ENCODE peak calls at places on chromosomes 6 and 20, in eight cellular contexts. P is IMR-90, V is uterus, B is lower leg skin, C is body of pancreas, H is tibial nerve, G is transverse colon, X is A549. T is an unnamed sample.

GRCh38 chr6:7727951-7728854 is 2.3 kb downstream of the BMP6 start:
- DNase-seq in P (no peak), V (no peak), B (no peak), C (no peak), H (no peak), G (peak), X (peak), T (peak)

GRCh38 chr20:10488436-10489053 is 53.4 kb downstream of the SLX4IP start:
- DNase-seq in P (no peak), V (no peak), B (no peak), C (no peak), H (no peak), G (no peak), X (no peak), T (peak)

GRCh38 chr6:138508676-138508988 is 9.3 kb upstream of the NHSL1 start:
- DNase-seq in P (no peak), V (no peak), B (no peak), C (no peak), H (no peak), G (no peak), X (no peak), T (no peak)

GRCh38 chr20:4027590-4028265 is 12.4 kb upstream of the RNF24 start:
- DNase-seq in P (no peak), V (no peak), B (no peak), C (no peak), H (no peak), G (no peak), X (no peak), T (no peak)

GRCh38 chr6:129696028-129696418 is 14.0 kb downstream of the ARHGAP18 start:
- DNase-seq in P (no peak), V (no peak), B (no peak), C (no peak), H (no peak), G (no peak), X (no peak), T (no peak)

GRCh38 chr6:141033101-141033500 is 1099.6 kb upstream of the GJE1 start:
- DNase-seq in P (peak), V (no peak), B (no peak), C (no peak), H (no peak), G (no peak), X (no peak), T (no peak)

GRCh38 chr6:73704260-73704659 is 8.3 kb downstream of the CD109 start:
- DNase-seq in P (peak), V (no peak), B (peak), C (no peak), H (no peak), G (no peak), X (peak), T (no peak)

GRCh38 chr20:608970-609369 is 1.1 kb downstream of the TCF15 start:
- DNase-seq in P (no peak), V (no peak), B (no peak), C (no peak), H (no peak), G (no peak), X (no peak), T (no peak)

GRCh38 chr6:141105481-141105880 is 1027.2 kb upstream of the GJE1 start:
- DNase-seq in P (peak), V (no peak), B (no peak), C (no peak), H (no peak), G (no peak), X (no peak), T (no peak)

GRCh38 chr6:45044086-45044485 is 284.0 kb upstream of the RUNX2 start:
- DNase-seq in P (no peak), V (no peak), B (no peak), C (no peak), H (no peak), G (no peak), X (no peak), T (no peak)

GRCh38 chr6:13485923-13486557 is 1.4 kb downstream of the GFOD1 start:
- DNase-seq in P (peak), V (no peak), B (no peak), C (peak), H (no peak), G (peak), X (peak), T (peak)

GRCh38 chr6:13488015-13488895 is 855 bp upstream of the GFOD1 start:
- DNase-seq in P (peak), V (peak), B (no peak), C (peak), H (peak), G (peak), X (no peak), T (peak)

GRCh38 chr6:13487122-13488014 is at the start of gene GFOD1:
- DNase-seq in P (peak), V (peak), B (peak), C (peak), H (peak), G (peak), X (peak), T (peak)

GRCh38 chr6:13485303-13485702 is 2.1 kb downstream of the GFOD1 start:
- DNase-seq in P (no peak), V (no peak), B (no peak), C (no peak), H (no peak), G (no peak), X (no peak), T (no peak)

DNA sequence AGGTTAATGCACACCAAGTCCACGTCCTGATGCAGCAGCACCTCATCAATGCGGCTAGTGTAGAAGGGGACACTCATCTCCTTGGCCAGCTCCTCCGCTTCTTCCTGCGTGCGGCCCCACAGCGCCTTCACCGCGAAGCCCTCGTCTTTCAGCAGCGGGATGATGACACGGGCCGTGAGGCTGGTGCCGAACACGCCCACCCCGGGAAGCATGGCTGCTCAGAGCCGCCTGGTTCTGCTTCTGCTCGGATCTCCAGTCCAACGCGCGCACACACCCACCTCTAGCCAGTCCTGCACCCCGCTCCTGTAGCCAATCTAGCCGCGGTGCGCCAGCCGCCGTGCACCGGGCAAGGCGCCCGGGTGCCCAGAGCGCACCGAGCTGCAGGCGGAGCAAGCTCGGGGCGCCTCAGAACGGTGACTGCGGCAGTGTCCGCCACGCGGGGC is 700 bp downstream of the GFOD1 start:
- DNase-seq in P (peak), V (peak), B (peak), C (peak), H (peak), G (peak), X (peak), T (peak)
- TF ChIP-seq POLR2A in P (no peak), V (no peak), B (no peak), C (no peak), H (no peak), G (no peak), X (no peak), T (no peak)

DNA sequence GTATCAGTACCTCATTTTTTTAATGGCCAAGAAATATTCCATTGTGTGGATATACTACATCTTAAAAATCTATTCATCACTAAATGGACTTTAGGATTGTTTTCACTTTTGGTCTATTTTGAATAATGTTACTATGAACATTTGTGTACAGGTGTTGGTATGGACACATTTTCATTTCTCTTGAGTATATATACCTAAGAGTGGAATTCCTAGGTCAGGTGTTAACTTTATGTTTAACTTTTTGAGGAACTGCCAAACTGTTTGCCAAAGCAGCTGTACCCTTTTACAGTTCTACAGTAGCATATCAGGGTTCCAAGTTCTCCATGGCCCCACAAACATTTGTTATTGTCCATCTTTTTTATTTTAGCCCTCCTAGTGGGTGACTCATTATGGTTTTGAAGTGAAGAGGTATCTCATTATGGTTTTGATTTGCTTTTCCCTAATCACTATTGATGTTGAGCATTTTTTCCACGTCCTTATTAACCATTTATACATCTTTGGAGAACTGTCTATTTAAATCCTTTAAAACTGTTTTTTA is 28.2 kb downstream of the DSTN start:
- DNase-seq in P (no peak), V (no peak), B (no peak), C (no peak), H (no peak), G (no peak), X (no peak), T (no peak)
- TF ChIP-seq CTCF in P (no peak), V (no peak), B (no peak), C (no peak), H (no peak), G (no peak), X (no peak), T (no peak)

DNA sequence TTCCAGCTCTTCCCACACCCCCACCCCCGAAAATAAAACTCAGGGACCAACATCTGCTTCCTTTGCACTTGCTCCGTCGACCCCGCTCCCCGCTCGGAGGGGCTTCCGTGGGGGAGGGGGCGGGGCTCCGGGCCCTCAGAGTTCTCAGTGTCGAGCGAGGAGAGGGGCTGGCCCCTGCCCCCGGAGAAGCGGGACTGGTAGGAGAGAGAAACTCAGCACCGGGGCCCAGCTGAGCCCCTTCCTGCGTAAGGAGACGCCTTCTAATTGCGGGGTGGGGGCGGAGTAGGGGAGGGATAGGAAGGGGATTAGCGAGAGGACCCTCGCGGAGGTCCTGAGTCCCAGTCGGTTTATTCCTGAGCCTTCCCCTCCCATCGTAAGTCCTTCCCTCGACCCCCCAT is 22.3 kb upstream of the SLC22A7 start:
- DNase-seq in P (no peak), V (no peak), B (no peak), C (no peak), H (no peak), G (no peak), X (no peak), T (no peak)
- H3K4me3 ChIP-seq in P (no peak), V (peak), B (no peak), C (no peak), H (peak), G (peak), X (no peak), T (no peak)

DNA sequence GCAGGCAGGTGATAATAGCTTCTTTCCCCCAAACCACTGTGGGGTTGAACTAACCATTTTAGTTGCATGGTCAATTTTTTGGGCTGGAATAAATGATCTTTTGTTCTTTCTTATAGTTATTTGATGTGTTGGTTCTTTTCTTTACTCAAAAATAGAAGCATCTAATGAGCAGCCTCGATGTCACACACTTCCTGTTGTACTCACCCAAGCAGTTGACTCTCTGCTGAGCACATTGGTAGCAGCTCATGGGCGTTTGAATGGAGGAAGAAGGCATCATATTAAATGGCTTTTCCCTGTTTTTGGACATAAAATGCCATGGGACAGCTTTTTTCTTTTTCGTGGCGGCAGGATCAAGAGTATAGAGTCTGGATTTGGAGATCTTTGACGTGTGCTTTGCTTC is 268.4 kb downstream of the PRL start:
- DNase-seq in P (no peak), V (no peak), B (no peak), C (no peak), H (no peak), G (no peak), X (no peak), T (peak)
- TF ChIP-seq POLR2A in P (no peak), V (no peak), B (no peak), C (no peak), H (no peak), G (no peak), X (no peak), T (no peak)

DNA sequence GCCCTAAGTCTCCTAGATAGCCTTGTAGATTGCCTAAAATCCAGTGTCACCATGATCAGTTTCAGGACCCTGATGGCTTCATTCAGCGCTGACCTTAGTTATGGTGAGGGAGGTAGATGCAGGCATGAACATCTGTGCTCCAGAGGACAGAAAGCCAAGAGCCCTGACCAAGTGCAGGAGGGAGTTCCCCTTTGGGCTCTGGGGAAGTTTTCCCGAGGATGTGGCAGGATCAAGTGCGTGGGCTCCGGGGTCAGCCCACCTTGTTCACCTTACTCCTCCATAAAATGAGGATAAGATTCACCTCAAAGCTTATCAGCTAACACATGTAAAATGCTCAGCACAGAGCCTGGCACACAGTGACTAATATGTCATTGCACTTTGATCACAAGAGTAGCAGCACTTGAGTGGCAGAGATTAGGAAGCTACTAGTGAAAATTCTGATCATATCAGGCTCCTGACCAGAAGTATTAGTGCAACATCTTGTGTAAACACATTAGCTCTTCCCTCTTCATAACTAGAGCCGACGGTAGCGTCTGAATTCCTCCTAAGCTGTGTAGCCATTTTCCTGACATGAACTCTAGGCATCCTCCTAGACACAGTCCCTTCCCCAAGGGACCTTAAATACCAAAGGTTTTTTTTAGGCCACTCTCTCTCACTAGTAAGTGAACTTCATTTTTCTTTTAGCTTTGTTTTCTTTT is 125.2 kb downstream of the SULF2 start:
- DNase-seq in P (no peak), V (no peak), B (no peak), C (no peak), H (no peak), G (no peak), X (no peak), T (no peak)
- TF ChIP-seq CTCF in P (no peak), V (no peak), B (no peak), C (no peak), H (no peak), G (no peak), X (no peak), T (no peak)

GRCh38 chr6:91087864-91088263 is 501.0 kb upstream of the MAP3K7 start:
- DNase-seq in P (no peak), V (no peak), B (no peak), C (no peak), H (no peak), G (no peak), X (no peak), T (no peak)
- H3K4me3 ChIP-seq in P (no peak), V (no peak), B (no peak), C (no peak), H (no peak), G (no peak), X (no peak), T (no peak)

DNA sequence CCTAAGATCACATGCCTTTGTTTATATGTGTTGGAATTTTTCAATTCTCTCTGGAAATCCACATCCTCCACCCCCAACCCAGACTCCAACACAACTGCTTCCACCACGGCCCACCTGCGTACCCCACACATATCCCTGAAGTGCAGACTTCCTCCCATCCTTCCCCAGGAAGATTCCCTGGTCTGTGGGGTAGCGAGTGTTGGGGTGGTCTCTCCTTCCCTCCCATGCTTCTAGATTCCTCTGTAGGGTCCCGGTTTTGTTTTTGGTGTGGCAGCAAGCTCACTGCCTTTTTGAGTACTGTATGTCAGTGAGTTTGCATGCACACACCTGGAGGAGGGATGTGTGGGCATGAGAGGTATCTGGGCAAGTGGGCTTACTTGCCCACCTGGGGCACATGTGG is 127.6 kb downstream of the MRPL14 start:
- DNase-seq in P (no peak), V (no peak), B (no peak), C (no peak), H (no peak), G (no peak), X (no peak), T (no peak)
- TF ChIP-seq POLR2A in P (no peak), V (no peak), B (no peak), C (no peak), H (no peak), G (no peak), X (no peak), T (no peak)

GRCh38 chr20:31953749-31954148 is 1.9 kb upstream of the PDRG1 start:
- DNase-seq in P (no peak), V (no peak), B (no peak), C (no peak), H (no peak), G (no peak), X (no peak), T (no peak)
- TF ChIP-seq CTCF in P (no peak), V (no peak), B (no peak), C (no peak), H (no peak), G (no peak), X (no peak), T (no peak)

T was measured in NB4.